ENCODE peak calls at places on chromosomes 13 and 19, in nine cellular contexts. Q is small intestine; K is uterus; D is C1 segment of cervical spinal cord; W is Caco-2; E is stimulated activated CD4-positive, alpha-beta T cell treated with anti-CD3 and anti-CD28 coated beads, Interleukin-4, amount 100 ng/mL, for 24 hours; Y is NCI-H2081; B is AG09319; X is CD4-positive, alpha-beta T cell. O is an unnamed sample.

GRCh38 chr13:48977973-48978372 is 2.3 kb downstream of the FNDC3A start:
- DNase-seq in Q (no peak), K (no peak), D (no peak), W (no peak), E (no peak), Y (no peak), B (no peak), X (no peak), O (no peak)

GRCh38 chr13:101416181-101417042 is at the start of gene NALCN:
- DNase-seq in Q (no peak), K (no peak), D (peak), W (no peak), E (no peak), Y (peak), B (no peak), X (no peak), O (no peak)

GRCh38 chr19:17020823-17021222 is 5.8 kb downstream of the CPAMD8 start:
- DNase-seq in Q (no peak), K (no peak), D (no peak), W (no peak), E (no peak), Y (no peak), B (no peak), X (no peak), O (no peak)

GRCh38 chr13:108728370-108728769 is 99.0 kb downstream of the MYO16 start:
- DNase-seq in Q (no peak), K (no peak), D (no peak), W (peak), E (no peak), Y (no peak), B (no peak), X (no peak), O (no peak)

GRCh38 chr19:7535035-7535992 is at the start of gene PNPLA6:
- DNase-seq in Q (peak), K (peak), D (peak), W (peak), E (peak), Y (peak), B (peak), X (peak), O (peak)

GRCh38 chr19:55315956-55316525 is 9.1 kb downstream of the TMEM150B start:
- DNase-seq in Q (no peak), K (no peak), D (no peak), W (no peak), E (no peak), Y (no peak), B (no peak), X (no peak), O (no peak)

GRCh38 chr13:81987159-81987558 is 1646.2 kb upstream of the SPRY2 start:
- DNase-seq in Q (peak), K (no peak), D (no peak), W (no peak), E (no peak), Y (no peak), B (no peak), X (no peak), O (no peak)

GRCh38 chr19:54521022-54521859 is 18.6 kb downstream of the LAIR2 start:
- DNase-seq in Q (no peak), K (no peak), D (no peak), W (no peak), E (peak), Y (no peak), B (no peak), X (no peak), O (no peak)

GRCh38 chr19:41116261-41116660 is 2.0 kb downstream of the CYP2F1 start:
- DNase-seq in Q (no peak), K (no peak), D (no peak), W (no peak), E (no peak), Y (no peak), B (no peak), X (no peak), O (no peak)

GRCh38 chr13:46595918-46596315 is 42.9 kb downstream of the LRCH1 start:
- DNase-seq in Q (no peak), K (no peak), D (no peak), W (no peak), E (no peak), Y (no peak), B (no peak), X (no peak), O (no peak)

GRCh38 chr19:45145270-45146189 is 15.3 kb downstream of the NKPD1 start:
- DNase-seq in Q (no peak), K (no peak), D (no peak), W (no peak), E (no peak), Y (no peak), B (no peak), X (no peak), O (no peak)

GRCh38 chr19:4268816-4269430 is 10.1 kb upstream of the SHD start:
- DNase-seq in Q (no peak), K (no peak), D (no peak), W (no peak), E (no peak), Y (no peak), B (no peak), X (no peak), O (no peak)

GRCh38 chr19:36212895-36213294 is 1.6 kb downstream of the ZNF565 start:
- DNase-seq in Q (no peak), K (no peak), D (no peak), W (no peak), E (no peak), Y (no peak), B (no peak), X (no peak), O (no peak)

GRCh38 chr19:49113762-49114629 is at the start of gene LIN7B:
- DNase-seq in Q (peak), K (peak), D (peak), W (peak), E (peak), Y (peak), B (no peak), X (peak), O (peak)

GRCh38 chr13:40148103-40148502 is 492.6 kb downstream of the COG6 start:
- DNase-seq in Q (no peak), K (no peak), D (no peak), W (no peak), E (peak), Y (no peak), B (no peak), X (no peak), O (no peak)

GRCh38 chr19:10846500-10847202 is 1.6 kb upstream of the C19orf38 start:
- DNase-seq in Q (no peak), K (no peak), D (no peak), W (no peak), E (no peak), Y (no peak), B (no peak), X (no peak), O (no peak)

GRCh38 chr19:29810504-29810871 is 1.3 kb upstream of the CCNE1 start:
- DNase-seq in Q (no peak), K (peak), D (no peak), W (no peak), E (no peak), Y (no peak), B (no peak), X (no peak), O (no peak)

GRCh38 chr19:14318873-14319272 is 62.4 kb upstream of the ADGRE5 start:
- DNase-seq in Q (no peak), K (no peak), D (no peak), W (no peak), E (no peak), Y (no peak), B (no peak), X (no peak), O (no peak)

GRCh38 chr19:42989851-42990250 is 36.4 kb downstream of the PSG11 start:
- DNase-seq in Q (no peak), K (no peak), D (no peak), W (no peak), E (no peak), Y (no peak), B (no peak), X (no peak), O (no peak)

GRCh38 chr13:93810264-93810663 is 583.7 kb downstream of the GPC6 start:
- DNase-seq in Q (no peak), K (no peak), D (no peak), W (no peak), E (no peak), Y (no peak), B (no peak), X (no peak), O (no peak)